ENCODE peak calls at places on chromosome 18, in eight cellular contexts. Z, W, H, S, Q, V, X and P are unnamed samples. For H3K4me1, the result is how much of the 10 kb centered on the place peaks cover.

GRCh38 chr18:68233043-68233442 is 481.9 kb downstream of the TMX3 start:
- DNase-seq in Z (no peak), W (no peak), H (no peak), S (no peak), Q (no peak), V (no peak), X (no peak), P (no peak)

GRCh38 chr18:2910751-2911425 is 64.1 kb downstream of the EMILIN2 start:
- DNase-seq in Z (no peak), W (no peak), H (no peak), S (no peak), Q (no peak), V (no peak), X (no peak), P (no peak)

GRCh38 chr18:74419761-74420160 is 37.3 kb downstream of the DIPK1C start:
- DNase-seq in Z (no peak), W (no peak), H (no peak), S (no peak), Q (no peak), V (no peak), X (no peak), P (no peak)

GRCh38 chr18:47050468-47050867 is 15.0 kb upstream of the ELOA2 start:
- DNase-seq in Z (peak), W (peak), H (no peak), S (peak), Q (no peak), V (peak), X (no peak), P (no peak)

GRCh38 chr18:74139888-74140287 is 7.7 kb downstream of the FBXO15 start:
- DNase-seq in Z (no peak), W (no peak), H (no peak), S (no peak), Q (no peak), V (no peak), X (no peak), P (no peak)

GRCh38 chr18:22946841-22947240 is 13.7 kb downstream of the RBBP8 start:
- DNase-seq in Z (no peak), W (no peak), H (no peak), S (no peak), Q (no peak), V (no peak), X (no peak), P (no peak)

GRCh38 chr18:5295231-5295920 is at the start of gene ZBTB14:
- DNase-seq in Z (peak), W (peak), H (peak), S (peak), Q (peak), V (peak), X (peak), P (peak)

GRCh38 chr18:49020621-49021021 is 69.9 kb upstream of the SMAD7 start:
- DNase-seq in Z (no peak), W (no peak), H (peak), S (no peak), Q (peak), V (no peak), X (peak), P (no peak)

GRCh38 chr18:13178976-13179375 is 39.6 kb upstream of the LDLRAD4 start:
- DNase-seq in Z (no peak), W (no peak), H (no peak), S (no peak), Q (no peak), V (no peak), X (no peak), P (no peak)

GRCh38 chr18:5546660-5547059 is 2.9 kb upstream of the EPB41L3 start:
- DNase-seq in Z (peak), W (peak), H (no peak), S (peak), Q (no peak), V (no peak), X (no peak), P (no peak)

GRCh38 chr18:55485666-55486065 is 102.3 kb downstream of the TCF4 start:
- DNase-seq in Z (no peak), W (no peak), H (no peak), S (no peak), Q (no peak), V (no peak), X (no peak), P (no peak)

GRCh38 chr18:74284501-74285004 is 7.2 kb downstream of the CYB5A start:
- DNase-seq in Z (no peak), W (no peak), H (no peak), S (peak), Q (no peak), V (no peak), X (no peak), P (peak)

GRCh38 chr18:55381277-55381676 is 206.7 kb downstream of the TCF4 start:
- DNase-seq in Z (no peak), W (no peak), H (no peak), S (no peak), Q (no peak), V (no peak), X (no peak), P (no peak)

GRCh38 chr18:21826641-21827302 is 86.2 kb downstream of the MIB1 start:
- DNase-seq in Z (no peak), W (no peak), H (no peak), S (peak), Q (no peak), V (no peak), X (no peak), P (no peak)

GRCh38 chr18:64566461-64566860 is 417.6 kb upstream of the LINC00305 start:
- DNase-seq in Z (no peak), W (no peak), H (no peak), S (no peak), Q (no peak), V (no peak), X (no peak), P (no peak)

GRCh38 chr18:21735452-21736015 is 5.1 kb upstream of the MIB1 start:
- DNase-seq in Z (no peak), W (no peak), H (peak), S (no peak), Q (peak), V (peak), X (no peak), P (no peak)

GRCh38 chr18:456361-456821 is 44.1 kb downstream of the COLEC12 start:
- DNase-seq in Z (no peak), W (peak), H (no peak), S (no peak), Q (peak), V (no peak), X (no peak), P (peak)

GRCh38 chr18:45456076-45457066 is 158.9 kb upstream of the SLC14A2 start:
- DNase-seq in Z (no peak), W (peak), H (no peak), S (no peak), Q (no peak), V (no peak), X (no peak), P (no peak)

GRCh38 chr18:45785015-45785597 is 40.4 kb upstream of the SIGLEC15 start:
- DNase-seq in Z (no peak), W (no peak), H (no peak), S (no peak), Q (peak), V (no peak), X (no peak), P (no peak)

GRCh38 chr18:74731097-74731496 is 133.4 kb downstream of the ZNF407 start:
- DNase-seq in Z (no peak), W (no peak), H (no peak), S (no peak), Q (no peak), V (no peak), X (no peak), P (no peak)

GRCh38 chr18:42635378-42636048 is 480.0 kb downstream of the RIT2 start:
- DNase-seq in Z (peak), W (no peak), H (no peak), S (peak), Q (no peak), V (no peak), X (no peak), P (no peak)

GRCh38 chr18:53534695-53535094 is 689.8 kb downstream of the MBD2 start:
- DNase-seq in Z (no peak), W (peak), H (no peak), S (no peak), Q (no peak), V (no peak), X (no peak), P (no peak)

GRCh38 chr18:49161627-49162026 is 210.9 kb upstream of the SMAD7 start:
- DNase-seq in Z (no peak), W (no peak), H (no peak), S (peak), Q (no peak), V (no peak), X (no peak), P (no peak)

GRCh38 chr18:23862071-23862470 is 152.5 kb upstream of the TTC39C start:
- DNase-seq in Z (no peak), W (no peak), H (no peak), S (no peak), Q (no peak), V (no peak), X (no peak), P (no peak)

GRCh38 chr18:67600181-67600631 is 83.7 kb upstream of the DSEL start:
- DNase-seq in Z (no peak), W (no peak), H (no peak), S (peak), Q (no peak), V (no peak), X (no peak), P (no peak)

GRCh38 chr18:21134895-21135294 is 23.3 kb upstream of the ROCK1 start:
- DNase-seq in Z (peak), W (no peak), H (no peak), S (peak), Q (no peak), V (no peak), X (no peak), P (no peak)

GRCh38 chr18:38330573-38330972 is 765.0 kb upstream of the CELF4 start:
- DNase-seq in Z (no peak), W (no peak), H (no peak), S (no peak), Q (no peak), V (no peak), X (no peak), P (no peak)

GRCh38 chr18:63405986-63406385 is 16.3 kb downstream of the VPS4B start:
- DNase-seq in Z (no peak), W (no peak), H (no peak), S (no peak), Q (no peak), V (no peak), X (no peak), P (peak)

GRCh38 chr18:13444430-13445240 is 226.1 kb downstream of the LDLRAD4 start:
- DNase-seq in Z (no peak), W (no peak), H (no peak), S (no peak), Q (no peak), V (peak), X (no peak), P (peak)

GRCh38 chr18:26764584-26764983 is 100.9 kb downstream of the AQP4 start:
- DNase-seq in Z (no peak), W (no peak), H (no peak), S (peak), Q (no peak), V (no peak), X (no peak), P (no peak)

GRCh38 chr18:5066380-5066977 is 130.6 kb downstream of the AKAIN1 start:
- DNase-seq in Z (peak), W (no peak), H (no peak), S (peak), Q (peak), V (peak), X (no peak), P (no peak)

GRCh38 chr18:10381951-10382350 is 72.5 kb upstream of the APCDD1 start:
- DNase-seq in Z (no peak), W (no peak), H (no peak), S (no peak), Q (no peak), V (no peak), X (no peak), P (no peak)

GRCh38 chr18:10424576-10425314 is 29.7 kb upstream of the APCDD1 start:
- DNase-seq in Z (no peak), W (peak), H (no peak), S (no peak), Q (no peak), V (no peak), X (no peak), P (no peak)

GRCh38 chr18:75859533-75859932 is 432.0 kb upstream of the SMIM21 start:
- DNase-seq in Z (no peak), W (no peak), H (no peak), S (no peak), Q (no peak), V (no peak), X (peak), P (no peak)

GRCh38 chr18:75858754-75859153 is 431.3 kb upstream of the SMIM21 start:
- DNase-seq in Z (no peak), W (no peak), H (no peak), S (no peak), Q (no peak), V (no peak), X (no peak), P (no peak)

GRCh38 chr18:75854808-75855207 is 427.3 kb upstream of the SMIM21 start:
- DNase-seq in Z (no peak), W (no peak), H (no peak), S (no peak), Q (no peak), V (no peak), X (peak), P (no peak)

GRCh38 chr18:75857558-75857957 is 430.1 kb upstream of the SMIM21 start:
- DNase-seq in Z (no peak), W (no peak), H (no peak), S (no peak), Q (no peak), V (no peak), X (no peak), P (no peak)

GRCh38 chr18:75854174-75854573 is 426.7 kb upstream of the SMIM21 start:
- DNase-seq in Z (peak), W (no peak), H (no peak), S (no peak), Q (peak), V (peak), X (no peak), P (no peak)
- TF ChIP-seq CTCF in Z (no peak), W (no peak), H (no peak), S (peak), Q (peak), V (peak), X (no peak), P (no peak)

DNA sequence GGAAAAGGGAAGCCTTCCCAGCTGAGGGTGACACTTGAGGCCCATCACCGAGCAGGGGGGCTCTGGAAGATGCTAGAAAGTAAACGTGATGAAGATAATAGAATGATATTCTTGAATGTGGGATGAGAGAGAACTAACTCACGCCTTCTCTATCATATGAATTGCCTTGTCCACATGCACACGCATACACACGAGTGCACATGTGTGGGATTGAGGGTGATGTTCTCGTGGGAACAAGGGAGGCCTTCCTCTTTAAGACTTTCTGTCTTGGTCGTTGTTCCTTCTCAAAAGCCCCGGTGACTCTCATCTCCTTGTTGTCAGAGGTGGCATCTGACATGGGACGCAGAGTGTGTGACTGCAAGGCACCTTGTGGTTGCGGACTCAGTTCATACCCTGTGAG is 436.9 kb downstream of the ZNF516 start:
- DNase-seq in Z (no peak), W (no peak), H (no peak), S (no peak), Q (no peak), V (no peak), X (no peak), P (no peak)
- TF ChIP-seq EP300 in Z (no peak), W (no peak), H (no peak), S (no peak), Q (no peak), V (no peak), X (no peak), P (no peak)

DNA sequence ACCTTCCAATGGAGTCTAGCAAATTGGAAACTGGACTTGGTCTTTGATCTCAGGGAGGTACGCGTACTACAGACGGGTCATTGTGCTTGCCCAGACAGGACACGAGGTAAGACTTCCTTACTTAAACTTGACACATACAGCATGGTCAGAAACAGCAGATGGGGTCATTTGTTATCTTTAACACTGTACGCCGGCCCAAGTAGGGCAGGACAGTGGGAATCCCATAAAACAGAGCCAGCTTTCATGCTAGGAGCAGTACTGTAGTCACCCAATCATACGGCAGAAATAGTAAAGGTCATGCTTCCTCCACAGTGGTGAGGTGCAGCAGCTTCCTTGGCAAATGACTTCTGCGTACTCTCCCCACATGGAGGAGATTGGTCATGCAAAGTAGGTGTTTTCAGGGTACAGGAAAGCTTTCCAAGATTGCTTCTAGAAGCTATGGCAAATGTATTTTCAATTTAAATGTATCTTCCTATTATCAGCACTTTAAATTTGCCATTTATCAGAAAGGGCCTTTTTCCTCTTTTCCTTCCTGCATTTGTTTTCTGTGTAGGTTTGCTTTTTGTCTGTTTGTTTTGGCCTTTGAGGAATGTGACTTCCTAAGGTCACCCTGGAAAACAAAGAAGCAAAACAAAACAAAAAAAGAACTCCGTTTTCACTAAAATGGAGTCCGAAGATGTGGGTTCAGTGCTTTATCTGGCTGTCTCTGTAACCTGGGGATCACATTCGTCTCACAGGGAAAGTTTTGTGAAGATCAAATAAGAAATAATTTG is 74.0 kb upstream of the DSG1 start:
- DNase-seq in Z (no peak), W (no peak), H (no peak), S (no peak), Q (no peak), V (peak), X (no peak), P (no peak)
- H3K4me1 ChIP-seq in Z (half or more), W (under half), H (under half), S (under half), Q (under half), V (half or more), X (under half), P (under half)

DNA sequence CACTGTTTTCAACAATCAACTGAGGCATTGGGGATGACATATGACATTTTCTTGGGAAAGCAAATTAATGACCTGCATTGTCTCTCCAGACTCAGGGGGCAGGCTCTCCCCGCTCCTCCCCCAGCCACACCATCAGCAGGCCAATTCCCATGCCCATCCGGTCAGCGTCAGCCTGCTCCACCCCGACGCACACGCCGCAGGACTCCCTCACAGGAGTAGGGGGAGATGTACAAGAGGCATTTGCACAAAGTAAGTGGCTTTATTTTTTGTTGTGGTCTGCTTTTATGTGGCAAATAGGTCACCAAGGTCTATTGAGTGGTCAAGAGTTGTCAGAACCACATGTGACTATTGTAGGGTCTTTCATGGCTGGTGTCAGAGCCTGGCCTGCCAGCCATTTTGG is 165.1 kb downstream of the DTNA start:
- DNase-seq in Z (no peak), W (no peak), H (no peak), S (no peak), Q (no peak), V (no peak), X (no peak), P (no peak)
- TF ChIP-seq CTCF in Z (no peak), W (no peak), H (no peak), S (no peak), Q (no peak), V (no peak), X (no peak), P (no peak)

GRCh38 chr18:60319129-60319528 is 53.4 kb downstream of the MC4R start:
- DNase-seq in Z (no peak), W (no peak), H (no peak), S (no peak), Q (no peak), V (no peak), X (no peak), P (no peak)
- TF ChIP-seq EP300 in Z (no peak), W (no peak), H (no peak), S (no peak), Q (no peak), V (no peak), X (no peak), P (no peak)

GRCh38 chr18:79657342-79657996 is 22.1 kb upstream of the CTDP1 start:
- DNase-seq in Z (no peak), W (no peak), H (no peak), S (no peak), Q (no peak), V (no peak), X (peak), P (no peak)
- H3K4me1 ChIP-seq in Z (under half), W (under half), H (under half), S (under half), Q (under half), V (under half), X (under half), P (under half)

DNA sequence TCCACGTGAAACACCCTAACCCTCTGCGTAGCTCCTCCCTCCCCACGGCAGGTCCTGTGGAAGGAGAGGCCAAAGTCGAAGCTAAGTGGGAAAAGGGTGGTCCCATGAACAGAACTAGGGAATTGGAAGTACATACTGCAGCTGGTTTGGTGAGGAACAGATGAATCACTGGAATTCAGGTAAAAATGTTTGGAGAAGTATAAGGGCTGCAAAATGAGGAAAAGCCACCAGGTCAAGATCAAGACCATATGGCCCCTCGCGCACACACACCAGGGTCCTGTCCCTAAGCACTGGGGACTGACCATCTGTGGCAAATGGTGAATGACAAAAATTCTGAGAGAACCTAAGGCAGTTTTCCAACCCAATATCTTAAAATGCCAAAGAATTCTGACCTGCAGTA is 3.1 kb downstream of the PARD6G start:
- DNase-seq in Z (no peak), W (no peak), H (no peak), S (no peak), Q (no peak), V (no peak), X (no peak), P (no peak)
- TF ChIP-seq CTCF in Z (no peak), W (no peak), H (no peak), S (no peak), Q (no peak), V (no peak), X (no peak), P (no peak)

GRCh38 chr18:78677483-78678317 is 301.9 kb upstream of the SALL3 start:
- DNase-seq in Z (no peak), W (no peak), H (peak), S (no peak), Q (no peak), V (no peak), X (no peak), P (no peak)

GRCh38 chr18:78673516-78674321 is 305.9 kb upstream of the SALL3 start:
- DNase-seq in Z (no peak), W (no peak), H (no peak), S (no peak), Q (no peak), V (no peak), X (no peak), P (peak)

GRCh38 chr18:78676622-78677482 is 302.8 kb upstream of the SALL3 start:
- DNase-seq in Z (no peak), W (no peak), H (peak), S (no peak), Q (no peak), V (no peak), X (no peak), P (no peak)

GRCh38 chr18:78672862-78673446 is 306.7 kb upstream of the SALL3 start:
- DNase-seq in Z (no peak), W (no peak), H (no peak), S (no peak), Q (no peak), V (no peak), X (peak), P (peak)

DNA sequence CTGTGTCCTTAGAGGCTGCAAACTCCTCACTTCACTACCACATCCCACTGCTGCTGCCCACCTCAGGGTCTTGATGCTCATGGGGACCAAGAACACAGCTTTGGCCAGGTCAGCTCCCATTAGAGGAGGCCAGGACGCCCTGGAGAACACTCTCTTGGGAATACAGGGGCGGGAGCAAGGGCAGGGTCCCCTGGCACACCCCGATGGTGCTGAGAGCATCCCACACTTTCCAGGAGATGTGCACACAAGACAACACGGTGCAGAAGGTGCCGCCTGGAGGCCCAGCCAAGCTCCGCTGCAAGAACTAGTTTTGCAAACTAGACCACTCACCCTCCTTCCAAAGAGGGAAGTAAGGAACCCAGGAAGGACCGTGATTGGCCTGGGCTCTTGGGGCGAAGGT is 304.4 kb upstream of the SALL3 start:
- DNase-seq in Z (no peak), W (no peak), H (no peak), S (no peak), Q (no peak), V (no peak), X (no peak), P (no peak)
- TF ChIP-seq EP300 in Z (no peak), W (no peak), H (no peak), S (no peak), Q (no peak), V (no peak), X (no peak), P (no peak)